ENCODE peak calls at places on chromosome 3, in four cellular contexts. One of them, this sample, is unnamed.

GRCh38 chr3:11661827-11662226 is 18.1 kb upstream of the VGLL4 start:
- DNase-seq in SK-N-MC: no peak
- DNase-seq in lower lobe of right lung: no peak
- DNase-seq in GM23248: peak; percentile 74
- DNase-seq in this sample: peak; percentile 30

GRCh38 chr3:50286322-50287227 is 5.7 kb downstream of the IFRD2 start:
- DNase-seq in SK-N-MC: no peak
- DNase-seq in GM23248: no peak
- DNase-seq in lower lobe of right lung: no peak
- DNase-seq in this sample: no peak

GRCh38 chr3:95752199-95752598 is 1062.2 kb upstream of the EPHA6 start:
- DNase-seq in lower lobe of right lung: no peak
- DNase-seq in GM23248: no peak
- DNase-seq in SK-N-MC: no peak
- DNase-seq in this sample: no peak

GRCh38 chr3:143648708-143649107 is 199.6 kb downstream of the SLC9A9 start:
- DNase-seq in GM23248: peak; percentile 40
- DNase-seq in lower lobe of right lung: no peak
- DNase-seq in SK-N-MC: no peak
- DNase-seq in this sample: no peak

GRCh38 chr3:183698760-183699159 is 1.2 kb downstream of the YEATS2 start:
- DNase-seq in GM23248: peak; percentile 59
- DNase-seq in lower lobe of right lung: no peak
- DNase-seq in SK-N-MC: no peak
- DNase-seq in this sample: peak; percentile 36

GRCh38 chr3:184259878-184260570 is 1.3 kb downstream of the CAMK2N2 start:
- DNase-seq in SK-N-MC: no peak
- DNase-seq in GM23248: peak; percentile 68
- DNase-seq in lower lobe of right lung: no peak
- DNase-seq in this sample: no peak

GRCh38 chr3:185423178-185423577 is 60.2 kb downstream of the MAP3K13 start:
- DNase-seq in GM23248: peak; percentile 47
- DNase-seq in SK-N-MC: no peak
- DNase-seq in lower lobe of right lung: no peak
- DNase-seq in this sample: no peak

GRCh38 chr3:74045000-74045399 is 420.3 kb upstream of the PDZRN3 start:
- DNase-seq in SK-N-MC: no peak
- DNase-seq in GM23248: no peak
- DNase-seq in lower lobe of right lung: no peak
- DNase-seq in this sample: no peak

GRCh38 chr3:23324745-23325144 is 121.6 kb downstream of the UBE2E2 start:
- DNase-seq in lower lobe of right lung: no peak
- DNase-seq in GM23248: peak; percentile 58
- DNase-seq in SK-N-MC: peak; percentile 1
- DNase-seq in this sample: no peak

GRCh38 chr3:28022916-28023315 is 218.5 kb upstream of the CMC1 start:
- DNase-seq in SK-N-MC: no peak
- DNase-seq in lower lobe of right lung: no peak
- DNase-seq in GM23248: no peak
- DNase-seq in this sample: no peak

GRCh38 chr3:185393055-185393454 is 30.1 kb downstream of the MAP3K13 start:
- DNase-seq in GM23248: no peak
- DNase-seq in lower lobe of right lung: no peak
- DNase-seq in SK-N-MC: no peak
- DNase-seq in this sample: no peak

GRCh38 chr3:123421353-123422174 is 27.3 kb downstream of the ADCY5 start:
- DNase-seq in SK-N-MC: peak; percentile 44
- DNase-seq in GM23248: no peak
- DNase-seq in lower lobe of right lung: no peak
- DNase-seq in this sample: no peak

GRCh38 chr3:30696901-30697300 is 90.5 kb downstream of the TGFBR2 start:
- DNase-seq in lower lobe of right lung: no peak
- DNase-seq in SK-N-MC: no peak
- DNase-seq in GM23248: no peak
- DNase-seq in this sample: no peak

GRCh38 chr3:150545419-150546225 is 674 bp downstream of the SERP1 start:
- DNase-seq in lower lobe of right lung: no peak
- DNase-seq in GM23248: peak; percentile 41
- DNase-seq in SK-N-MC: no peak
- DNase-seq in this sample: no peak

GRCh38 chr3:108097326-108098035 is 6.7 kb upstream of the CD47 start:
- DNase-seq in SK-N-MC: no peak
- DNase-seq in lower lobe of right lung: no peak
- DNase-seq in GM23248: no peak
- DNase-seq in this sample: no peak

GRCh38 chr3:197490098-197490497 is 65.7 kb downstream of the BDH1 start:
- DNase-seq in SK-N-MC: no peak
- DNase-seq in GM23248: peak; percentile 62
- DNase-seq in lower lobe of right lung: peak; percentile 57
- DNase-seq in this sample: peak; percentile 87

GRCh38 chr3:69669070-69669469 is 70.2 kb upstream of the MITF start:
- DNase-seq in GM23248: no peak
- DNase-seq in SK-N-MC: no peak
- DNase-seq in lower lobe of right lung: no peak
- DNase-seq in this sample: no peak

GRCh38 chr3:98705694-98706093 is 57.4 kb upstream of the ST3GAL6 start:
- DNase-seq in SK-N-MC: no peak
- DNase-seq in GM23248: peak; percentile 4
- DNase-seq in lower lobe of right lung: no peak
- DNase-seq in this sample: no peak

GRCh38 chr3:28901029-28901428 is 379.8 kb upstream of the RBMS3 start:
- DNase-seq in SK-N-MC: no peak
- DNase-seq in lower lobe of right lung: peak; percentile 45
- DNase-seq in GM23248: peak; percentile 37
- DNase-seq in this sample: no peak

GRCh38 chr3:153051427-153052095 is 110.5 kb upstream of the RAP2B start:
- DNase-seq in lower lobe of right lung: no peak
- DNase-seq in GM23248: peak; percentile 86
- DNase-seq in SK-N-MC: no peak
- DNase-seq in this sample: peak; percentile 33

GRCh38 chr3:88707837-88708236 is 399.6 kb upstream of the EPHA3 start:
- DNase-seq in lower lobe of right lung: no peak
- DNase-seq in SK-N-MC: no peak
- DNase-seq in GM23248: no peak
- DNase-seq in this sample: no peak

GRCh38 chr3:171896341-171896740 is 53.2 kb downstream of the TMEM212 start:
- DNase-seq in GM23248: no peak
- DNase-seq in lower lobe of right lung: no peak
- DNase-seq in SK-N-MC: no peak
- DNase-seq in this sample: no peak

GRCh38 chr3:171900396-171900795 is 57.2 kb downstream of the TMEM212 start:
- DNase-seq in GM23248: no peak
- DNase-seq in SK-N-MC: no peak
- DNase-seq in lower lobe of right lung: no peak
- DNase-seq in this sample: no peak

GRCh38 chr3:171892457-171892856 is 49.3 kb downstream of the TMEM212 start:
- DNase-seq in GM23248: no peak
- DNase-seq in SK-N-MC: no peak
- DNase-seq in lower lobe of right lung: no peak
- DNase-seq in this sample: no peak

GRCh38 chr3:171898192-171898591 is 55.0 kb downstream of the TMEM212 start:
- DNase-seq in GM23248: no peak
- DNase-seq in SK-N-MC: no peak
- DNase-seq in lower lobe of right lung: no peak
- DNase-seq in this sample: no peak

GRCh38 chr3:171895890-171896289 is 52.7 kb downstream of the TMEM212 start:
- DNase-seq in lower lobe of right lung: no peak
- DNase-seq in GM23248: no peak
- DNase-seq in SK-N-MC: no peak
- DNase-seq in this sample: no peak
- H3K4me3 ChIP-seq in lower lobe of right lung: no peak overlapping the region
- H3K4me3 ChIP-seq in GM23248: no peak overlapping the region
- H3K4me3 ChIP-seq in SK-N-MC: peak overlapping the region; percentile 18
- H3K4me3 ChIP-seq in this sample: no peak overlapping the region

DNA sequence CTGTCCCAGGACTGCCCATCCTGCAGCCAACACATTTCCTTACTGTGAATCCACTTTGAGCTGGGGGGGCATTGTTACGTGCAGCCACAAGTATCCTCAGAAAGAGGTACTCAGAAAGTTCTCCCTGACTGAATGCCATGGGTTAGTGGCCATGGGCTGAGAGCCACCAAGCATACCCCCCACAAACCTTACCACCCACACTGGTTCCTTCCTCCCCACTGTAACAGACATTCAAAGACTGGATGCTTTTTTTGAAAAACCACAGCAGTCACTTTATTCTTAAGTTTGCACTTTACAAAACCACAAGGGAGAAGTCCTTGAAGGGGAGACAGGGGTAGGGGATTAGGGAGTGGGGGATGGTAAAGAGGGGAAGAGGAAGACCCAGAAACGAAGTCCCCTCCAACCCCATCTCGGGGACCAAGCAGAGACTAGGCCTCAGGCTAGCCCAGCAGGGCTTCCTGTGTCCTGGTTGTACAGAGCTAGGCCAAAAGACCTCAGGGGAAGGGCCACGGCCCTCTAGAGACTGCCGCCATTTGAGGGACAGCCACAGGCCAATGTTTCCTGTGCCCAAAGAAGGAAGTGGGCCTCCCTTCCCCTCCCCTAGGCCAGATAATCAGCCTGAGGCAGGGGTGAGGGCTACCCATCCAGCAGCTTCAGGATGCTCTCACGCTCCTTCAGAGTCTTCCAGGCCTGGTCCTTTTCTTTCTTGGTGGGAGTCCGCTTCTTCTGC is 10.1 kb upstream of the CAMK1 start:
- DNase-seq in GM23248: no peak
- DNase-seq in lower lobe of right lung: peak; percentile 57
- DNase-seq in SK-N-MC: peak; percentile 26
- DNase-seq in this sample: no peak
- H3K27ac ChIP-seq in GM23248: peak overlapping the region; percentile 93
- H3K27ac ChIP-seq in lower lobe of right lung: peak overlapping the region; percentile 71
- H3K27ac ChIP-seq in SK-N-MC: no peak overlapping the region
- H3K27ac ChIP-seq in this sample: no peak overlapping the region

GRCh38 chr3:165194477-165195135 is 1.6 kb downstream of the SLITRK3 start:
- DNase-seq in lower lobe of right lung: no peak
- DNase-seq in SK-N-MC: no peak
- DNase-seq in GM23248: no peak
- DNase-seq in this sample: no peak
- H3K4me3 ChIP-seq in lower lobe of right lung: no peak overlapping the region
- H3K4me3 ChIP-seq in SK-N-MC: peak overlapping the region; percentile 85
- H3K4me3 ChIP-seq in GM23248: no peak overlapping the region
- H3K4me3 ChIP-seq in this sample: no peak overlapping the region

DNA sequence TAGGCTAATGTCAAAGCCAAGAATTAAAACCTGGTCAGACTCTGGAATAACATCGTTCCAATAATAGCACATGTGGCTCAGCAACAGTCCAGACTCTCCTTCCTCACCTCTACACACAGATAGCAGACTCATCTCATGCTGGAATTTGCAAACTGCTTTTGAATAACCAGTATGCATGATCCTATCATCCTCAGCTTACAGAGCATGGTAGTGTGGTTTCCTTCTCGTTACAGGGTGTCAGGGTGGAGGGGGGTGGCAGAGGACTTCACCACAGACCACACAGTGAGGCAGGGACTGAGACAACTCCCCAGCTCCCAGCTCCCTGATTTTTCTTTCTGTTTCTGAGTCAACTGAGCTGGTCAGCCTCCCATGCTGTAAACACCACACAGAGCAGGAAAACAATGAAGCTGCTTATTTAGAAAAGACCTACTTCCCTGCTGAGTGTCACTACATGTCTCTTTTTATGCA is 101.6 kb downstream of the RPL22L1 start:
- DNase-seq in lower lobe of right lung: no peak
- DNase-seq in SK-N-MC: no peak
- DNase-seq in GM23248: peak; percentile 58
- DNase-seq in this sample: peak; percentile 45
- H3K27ac ChIP-seq in lower lobe of right lung: no peak overlapping the region
- H3K27ac ChIP-seq in SK-N-MC: no peak overlapping the region
- H3K27ac ChIP-seq in GM23248: no peak overlapping the region
- H3K27ac ChIP-seq in this sample: no peak overlapping the region

GRCh38 chr3:133576169-133576568 is 2.7 kb downstream of the CDV3 start:
- DNase-seq in SK-N-MC: no peak
- DNase-seq in GM23248: peak; percentile 16
- DNase-seq in lower lobe of right lung: no peak
- DNase-seq in this sample: no peak
- H3K4me3 ChIP-seq in SK-N-MC: peak overlapping the region; percentile 90
- H3K4me3 ChIP-seq in GM23248: peak overlapping the region; percentile 98
- H3K4me3 ChIP-seq in lower lobe of right lung: peak overlapping the region; percentile 88
- H3K4me3 ChIP-seq in this sample: peak overlapping the region; percentile 91

GRCh38 chr3:113150253-113150652 is 61.1 kb upstream of the BOC start:
- DNase-seq in GM23248: no peak
- DNase-seq in lower lobe of right lung: no peak
- DNase-seq in SK-N-MC: no peak
- DNase-seq in this sample: no peak

GRCh38 chr3:113148307-113148703 is 63.1 kb upstream of the BOC start:
- DNase-seq in GM23248: no peak
- DNase-seq in SK-N-MC: no peak
- DNase-seq in lower lobe of right lung: no peak
- DNase-seq in this sample: peak; percentile 7

GRCh38 chr3:113148814-113149213 is 62.5 kb upstream of the BOC start:
- DNase-seq in SK-N-MC: no peak
- DNase-seq in lower lobe of right lung: no peak
- DNase-seq in GM23248: no peak
- DNase-seq in this sample: no peak

GRCh38 chr3:113153499-113154107 is 57.8 kb upstream of the BOC start:
- DNase-seq in GM23248: peak; percentile 16
- DNase-seq in lower lobe of right lung: no peak
- DNase-seq in SK-N-MC: no peak
- DNase-seq in this sample: no peak

GRCh38 chr3:113151475-113152031 is 59.8 kb upstream of the BOC start:
- DNase-seq in SK-N-MC: no peak
- DNase-seq in lower lobe of right lung: no peak
- DNase-seq in GM23248: no peak
- DNase-seq in this sample: no peak
- H3K27ac ChIP-seq in SK-N-MC: peak overlapping the region; percentile 80
- H3K27ac ChIP-seq in lower lobe of right lung: peak overlapping the region; percentile 44
- H3K27ac ChIP-seq in GM23248: no peak overlapping the region
- H3K27ac ChIP-seq in this sample: no peak overlapping the region

GRCh38 chr3:43327184-43327950 is 41.0 kb downstream of the SNRK start:
- DNase-seq in SK-N-MC: no peak
- DNase-seq in lower lobe of right lung: no peak
- DNase-seq in GM23248: peak; percentile 10
- DNase-seq in this sample: peak; percentile 1
- H3K4me3 ChIP-seq in SK-N-MC: no peak overlapping the region
- H3K4me3 ChIP-seq in lower lobe of right lung: no peak overlapping the region
- H3K4me3 ChIP-seq in GM23248: no peak overlapping the region
- H3K4me3 ChIP-seq in this sample: no peak overlapping the region